ENCODE peak calls at places on chromosome 15, in seven cellular contexts. O is HepG2, F is SK-N-SH, D is HCT116, S is GM12878, Z is K562, I is H1. R is an unnamed sample.

GRCh38 chr15:41648770-41649169 is 11.4 kb upstream of the MGA start:
- DNase-seq in D (no peak), F (no peak), S (no peak), Z (no peak), O (no peak), I (no peak), R (no peak)

GRCh38 chr15:72368895-72369294 is 6.9 kb downstream of the HEXA start:
- DNase-seq in O (no peak), S (no peak), Z (no peak), I (no peak), D (no peak), F (no peak), R (no peak)

GRCh38 chr15:78387678-78388077 is 47.5 kb downstream of the CRABP1 start:
- DNase-seq in I (no peak), F (no peak), D (no peak), O (no peak), S (no peak), Z (no peak), R (no peak)

GRCh38 chr15:80798911-80799310 is 19.7 kb downstream of the CEMIP start:
- DNase-seq in D (no peak), S (no peak), F (peak), Z (no peak), I (no peak), O (no peak), R (no peak)

GRCh38 chr15:45429974-45430792 is 51.8 kb upstream of the GATM start:
- DNase-seq in S (no peak), Z (peak), I (peak), O (peak), D (no peak), F (peak), R (peak)

GRCh38 chr15:66071160-66071559 is 182.4 kb downstream of the MEGF11 start:
- DNase-seq in F (no peak), I (no peak), S (no peak), O (no peak), D (no peak), Z (no peak), R (no peak)

GRCh38 chr15:40594429-40594836 is 384 bp downstream of the KNL1 start:
- DNase-seq in F (peak), Z (peak), O (peak), S (peak), D (peak), I (no peak), R (peak)

GRCh38 chr15:45634442-45635190 is at the start of gene SQOR:
- DNase-seq in I (peak), S (peak), Z (peak), D (peak), O (peak), F (peak), R (no peak)

GRCh38 chr15:29939404-29939803 is 117.1 kb upstream of the TJP1 start:
- DNase-seq in S (no peak), O (no peak), I (no peak), Z (no peak), F (no peak), D (no peak), R (no peak)

GRCh38 chr15:51097553-51098330 is 3.0 kb upstream of the TNFAIP8L3 start:
- DNase-seq in Z (no peak), D (no peak), F (no peak), O (peak), I (no peak), S (no peak), R (no peak)

GRCh38 chr15:60086676-60087446 is 82.8 kb downstream of the FOXB1 start:
- DNase-seq in S (no peak), D (no peak), O (no peak), Z (no peak), F (no peak), I (no peak), R (no peak)

GRCh38 chr15:88878720-88879184 is 16.6 kb downstream of the HAPLN3 start:
- DNase-seq in I (peak), S (no peak), Z (peak), F (peak), O (peak), D (no peak), R (peak)

GRCh38 chr15:98754283-98755022 is 106.1 kb downstream of the IGF1R start:
- DNase-seq in D (no peak), S (no peak), I (peak), F (no peak), Z (no peak), O (no peak), R (no peak)

GRCh38 chr15:69478259-69478687 is 25.7 kb downstream of the RPLP1 start:
- DNase-seq in S (no peak), D (peak), Z (peak), O (peak), I (peak), F (peak), R (peak)

GRCh38 chr15:75844629-75845390 is 1.6 kb downstream of the UBE2Q2 start:
- DNase-seq in D (no peak), O (no peak), F (no peak), Z (no peak), I (no peak), S (no peak), R (no peak)

GRCh38 chr15:72285927-72286516 is 13.7 kb upstream of the PARP6 start:
- DNase-seq in S (no peak), D (peak), O (peak), F (peak), I (peak), Z (peak), R (peak)

GRCh38 chr15:77597804-77598453 is 34.8 kb downstream of the LINGO1 start:
- DNase-seq in D (no peak), O (no peak), S (no peak), I (no peak), F (no peak), Z (no peak), R (no peak)

GRCh38 chr15:89383635-89384604 is 49.3 kb upstream of the POLG start:
- DNase-seq in Z (peak), D (no peak), I (no peak), O (no peak), S (no peak), F (peak), R (no peak)

GRCh38 chr15:31306426-31307269 is 20.0 kb upstream of the KLF13 start:
- DNase-seq in I (peak), S (no peak), O (no peak), Z (no peak), D (no peak), F (no peak), R (peak)

GRCh38 chr15:49758456-49758855 is 137.6 kb downstream of the DTWD1 start:
- DNase-seq in Z (no peak), I (no peak), F (no peak), S (no peak), O (no peak), D (no peak), R (no peak)

GRCh38 chr15:95286316-95286880 is 1044.1 kb upstream of the NR2F2 start:
- DNase-seq in D (no peak), F (no peak), O (no peak), S (no peak), Z (no peak), I (no peak), R (no peak)

GRCh38 chr15:32730677-32731654 is 13.2 kb downstream of the GREM1 start:
- DNase-seq in I (peak), F (no peak), Z (peak), D (peak), O (peak), S (no peak), R (no peak)

GRCh38 chr15:101320501-101321052 is 25.5 kb upstream of the SNRPA1 start:
- DNase-seq in O (no peak), Z (no peak), S (no peak), F (no peak), I (peak), D (no peak), R (no peak)

GRCh38 chr15:41965441-41966413 is 6.6 kb downstream of the EHD4 start:
- DNase-seq in O (no peak), D (no peak), F (no peak), Z (no peak), I (peak), S (no peak), R (no peak)

DNA sequence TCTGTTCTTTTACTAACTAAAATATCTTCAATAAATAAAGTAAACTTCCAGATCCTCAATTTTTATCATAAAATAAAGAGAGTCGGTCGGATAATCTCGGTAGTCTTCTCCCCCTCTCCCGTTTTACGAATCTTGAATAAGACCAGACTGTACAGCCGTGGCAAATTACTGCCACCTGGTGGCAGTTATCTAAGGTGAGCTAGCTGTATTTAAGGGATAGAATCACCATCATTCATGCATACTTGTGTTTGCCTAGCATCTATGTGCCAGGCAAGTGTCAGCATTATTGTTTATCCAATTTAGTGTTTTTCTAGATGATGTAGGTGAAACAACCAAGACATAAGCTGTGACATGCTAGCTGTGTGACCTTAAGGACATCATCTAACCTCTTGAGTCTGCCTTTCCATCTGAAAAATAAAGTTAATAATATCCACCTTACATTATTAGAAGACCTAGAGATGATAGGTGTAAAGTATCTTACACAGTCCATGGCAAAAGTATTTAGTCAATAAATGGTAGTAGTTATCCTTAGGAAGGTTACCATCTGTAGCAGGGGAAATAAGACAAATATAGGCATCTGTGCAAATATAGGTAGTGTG is 21.3 kb downstream of the DUT start:
- DNase-seq in O (peak), D (peak), I (no peak), Z (peak), F (peak), S (no peak), R (no peak)
- TF ChIP-seq YY1 in O (no peak), D (no peak), I (no peak), Z (no peak), F (no peak), S (peak), R (no peak)

DNA sequence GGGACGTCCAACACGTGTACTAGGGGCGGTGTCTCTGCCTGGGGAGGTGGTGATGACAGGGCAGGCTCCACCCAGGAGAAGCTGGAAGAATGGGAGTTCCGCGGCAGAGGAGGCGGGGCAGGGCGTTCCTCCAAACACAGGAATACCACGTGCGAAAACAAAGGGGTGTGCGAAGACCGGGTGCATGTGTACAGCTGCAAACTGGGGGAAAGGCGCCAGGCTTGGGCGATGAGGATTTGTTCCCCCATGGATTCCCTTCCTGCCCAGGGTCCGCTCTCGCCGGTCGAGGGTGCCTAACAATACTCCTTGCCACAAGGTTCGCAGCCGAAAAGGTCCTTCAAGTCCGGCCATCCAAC is 500 bp upstream of the ZSCAN2 start:
- DNase-seq in Z (peak), O (peak), D (peak), S (no peak), F (peak), I (peak), R (no peak)
- TF ChIP-seq YY1 in Z (no peak), O (no peak), D (no peak), S (no peak), F (no peak), I (peak), R (no peak)

DNA sequence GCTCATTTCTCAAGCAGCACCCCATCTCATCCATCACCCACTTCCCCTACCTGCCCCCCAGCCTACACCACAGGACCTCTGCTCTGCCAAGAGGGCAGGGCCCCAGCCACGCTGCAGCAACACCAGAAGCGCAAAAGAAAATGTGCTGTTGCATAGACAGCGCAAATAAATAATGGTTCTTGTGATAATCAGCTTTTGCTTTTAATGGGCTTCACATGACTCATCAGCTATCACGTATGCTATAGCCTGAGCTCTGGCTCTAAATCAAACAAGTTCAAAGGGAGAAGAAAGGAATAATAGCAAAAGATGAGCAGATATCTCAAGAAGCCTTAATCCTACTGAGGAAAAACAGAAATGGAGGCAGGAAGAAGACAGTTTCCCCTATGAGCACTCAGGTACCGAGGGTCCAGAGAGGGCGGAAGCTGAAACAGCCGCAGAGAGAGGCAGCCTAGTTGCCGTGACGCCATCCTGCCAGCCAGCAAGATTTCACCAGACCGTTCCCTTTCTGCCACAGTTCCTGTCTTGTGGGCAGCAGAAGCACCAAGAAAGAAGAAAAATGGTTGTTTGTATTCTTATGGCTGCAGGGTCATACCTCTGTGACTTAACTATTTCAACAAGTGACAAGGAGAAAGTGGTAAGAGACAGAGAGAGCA is 22.1 kb downstream of the RAB27A start:
- DNase-seq in S (no peak), D (no peak), Z (no peak), F (peak), I (no peak), O (no peak), R (no peak)
- TF ChIP-seq YY1 in S (no peak), D (no peak), Z (no peak), F (no peak), I (no peak), O (no peak), R (no peak)

GRCh38 chr15:58069008-58069407 is 3.5 kb upstream of the ALDH1A2 start:
- DNase-seq in S (no peak), F (no peak), D (no peak), Z (no peak), I (no peak), O (no peak), R (no peak)

GRCh38 chr15:58074452-58074851 is 8.9 kb upstream of the ALDH1A2 start:
- DNase-seq in S (no peak), Z (no peak), I (no peak), D (no peak), O (no peak), F (no peak), R (no peak)

GRCh38 chr15:58066042-58066867 is 744 bp upstream of the ALDH1A2 start:
- DNase-seq in S (no peak), O (peak), D (peak), F (peak), Z (peak), I (peak), R (no peak)

GRCh38 chr15:58065445-58066041 is at the start of gene ALDH1A2:
- DNase-seq in O (no peak), F (peak), D (no peak), S (no peak), I (peak), Z (peak), R (no peak)

DNA sequence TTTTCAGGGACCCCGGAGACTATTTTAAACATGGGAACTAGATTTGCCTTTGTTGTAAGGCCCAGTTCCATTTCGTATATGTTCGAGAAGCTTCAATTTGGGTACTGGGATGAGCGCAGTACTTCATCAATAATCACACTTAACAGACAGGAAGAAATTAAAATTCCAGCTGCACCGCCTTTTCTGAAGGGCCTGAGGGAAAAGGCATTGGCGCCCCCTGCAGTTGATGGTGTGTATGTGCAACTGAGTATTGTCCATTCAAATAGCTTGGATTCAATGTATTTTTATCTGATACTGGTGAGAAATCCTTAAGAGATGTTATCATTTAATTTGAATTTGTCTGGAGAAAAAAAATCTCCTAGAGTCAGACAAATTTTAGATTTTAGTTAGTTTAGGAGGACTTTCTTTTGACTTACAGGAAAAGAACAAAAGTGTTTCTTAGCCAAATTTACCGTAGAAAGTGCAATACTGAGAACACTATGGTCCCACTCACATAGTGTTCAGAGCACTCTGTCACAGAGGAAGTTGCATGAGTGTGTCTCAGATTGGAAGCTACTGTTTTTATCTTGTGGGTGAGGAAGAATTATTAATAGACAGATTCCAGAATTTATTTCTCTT is 5.4 kb upstream of the ALDH1A2 start:
- DNase-seq in O (peak), Z (peak), I (peak), F (peak), D (peak), S (no peak), R (peak)
- TF ChIP-seq YY1 in O (no peak), Z (no peak), I (no peak), F (no peak), D (no peak), S (no peak), R (no peak)